ENCODE peak calls at places on chromosomes 13 and 19, in six cellular contexts. One of them, this sample, is unnamed.

GRCh38 chr13:91347996-91348905 is 764 bp downstream of the MIR17HG start:
- DNase-seq in GM23248: peak
- DNase-seq in HCT116: no peak
- DNase-seq in GM23338: no peak
- DNase-seq in PC-3: no peak
- DNase-seq in hepatocyte: peak
- DNase-seq in this sample: peak

GRCh38 chr13:76620036-76620435 is 266.2 kb downstream of the KCTD12 start:
- DNase-seq in HCT116: no peak
- DNase-seq in hepatocyte: no peak
- DNase-seq in PC-3: no peak
- DNase-seq in GM23338: no peak
- DNase-seq in GM23248: no peak
- DNase-seq in this sample: no peak

GRCh38 chr13:83019986-83020385 is 862.3 kb downstream of the SLITRK1 start:
- DNase-seq in GM23338: no peak
- DNase-seq in PC-3: no peak
- DNase-seq in GM23248: no peak
- DNase-seq in HCT116: no peak
- DNase-seq in hepatocyte: no peak
- DNase-seq in this sample: no peak

GRCh38 chr13:29522044-29522685 is 73.3 kb downstream of the SLC7A1 start:
- DNase-seq in GM23338: no peak
- DNase-seq in hepatocyte: peak
- DNase-seq in GM23248: peak
- DNase-seq in HCT116: no peak
- DNase-seq in PC-3: no peak
- DNase-seq in this sample: no peak

GRCh38 chr13:23986619-23987018 is 89.3 kb upstream of the C1QTNF9B start:
- DNase-seq in HCT116: no peak
- DNase-seq in GM23338: no peak
- DNase-seq in hepatocyte: no peak
- DNase-seq in GM23248: peak
- DNase-seq in PC-3: no peak
- DNase-seq in this sample: no peak

GRCh38 chr13:39253774-39254173 is 215.5 kb downstream of the NHLRC3 start:
- DNase-seq in PC-3: no peak
- DNase-seq in HCT116: no peak
- DNase-seq in GM23338: no peak
- DNase-seq in hepatocyte: no peak
- DNase-seq in GM23248: peak
- DNase-seq in this sample: no peak

GRCh38 chr19:5271145-5271544 is 69.5 kb downstream of the PTPRS start:
- DNase-seq in GM23248: peak
- DNase-seq in GM23338: peak
- DNase-seq in PC-3: peak
- DNase-seq in HCT116: no peak
- DNase-seq in hepatocyte: no peak
- DNase-seq in this sample: no peak

GRCh38 chr13:72911988-72912387 is 130.1 kb downstream of the PIBF1 start:
- DNase-seq in HCT116: no peak
- DNase-seq in hepatocyte: no peak
- DNase-seq in GM23248: no peak
- DNase-seq in GM23338: no peak
- DNase-seq in PC-3: no peak
- DNase-seq in this sample: no peak

GRCh38 chr19:40416918-40417713 is 3.9 kb upstream of the PRX start:
- DNase-seq in GM23338: no peak
- DNase-seq in GM23248: peak
- DNase-seq in hepatocyte: no peak
- DNase-seq in HCT116: no peak
- DNase-seq in PC-3: peak
- DNase-seq in this sample: no peak

GRCh38 chr19:17468302-17469091 is 1.8 kb upstream of the SLC27A1 start:
- DNase-seq in GM23248: peak
- DNase-seq in HCT116: no peak
- DNase-seq in PC-3: no peak
- DNase-seq in GM23338: peak
- DNase-seq in hepatocyte: no peak
- DNase-seq in this sample: peak

GRCh38 chr13:113123226-113124150 is 889 bp downstream of the F10 start:
- DNase-seq in PC-3: no peak
- DNase-seq in GM23248: peak
- DNase-seq in HCT116: no peak
- DNase-seq in hepatocyte: no peak
- DNase-seq in GM23338: peak
- DNase-seq in this sample: no peak

GRCh38 chr13:57314897-57315520 is 148.0 kb downstream of the PRR20E start:
- DNase-seq in GM23338: peak
- DNase-seq in HCT116: no peak
- DNase-seq in GM23248: no peak
- DNase-seq in PC-3: peak
- DNase-seq in hepatocyte: no peak
- DNase-seq in this sample: peak

GRCh38 chr13:64074989-64075474 is 2659.4 kb upstream of the PCDH20 start:
- DNase-seq in hepatocyte: no peak
- DNase-seq in PC-3: no peak
- DNase-seq in GM23248: no peak
- DNase-seq in GM23338: no peak
- DNase-seq in HCT116: no peak
- DNase-seq in this sample: no peak

GRCh38 chr19:48400018-48400742 is 6.7 kb downstream of the GRIN2D start:
- DNase-seq in GM23248: peak
- DNase-seq in GM23338: peak
- DNase-seq in hepatocyte: peak
- DNase-seq in PC-3: peak
- DNase-seq in HCT116: peak
- DNase-seq in this sample: peak

GRCh38 chr19:16041571-16042386 is 34.5 kb upstream of the TPM4 start:
- DNase-seq in hepatocyte: peak
- DNase-seq in HCT116: peak
- DNase-seq in GM23248: peak
- DNase-seq in GM23338: peak
- DNase-seq in PC-3: peak
- DNase-seq in this sample: peak

GRCh38 chr13:65746522-65746921 is 1483.6 kb downstream of the PCDH9 start:
- DNase-seq in PC-3: no peak
- DNase-seq in GM23338: no peak
- DNase-seq in hepatocyte: no peak
- DNase-seq in GM23248: no peak
- DNase-seq in HCT116: no peak
- DNase-seq in this sample: no peak

GRCh38 chr19:7083076-7083956 is 13.8 kb downstream of the ZNF557 start:
- DNase-seq in GM23338: peak
- DNase-seq in GM23248: peak
- DNase-seq in hepatocyte: no peak
- DNase-seq in HCT116: no peak
- DNase-seq in PC-3: peak
- DNase-seq in this sample: no peak

GRCh38 chr13:77378662-77379061 is 51.8 kb upstream of the MYCBP2 start:
- DNase-seq in GM23338: no peak
- DNase-seq in hepatocyte: no peak
- DNase-seq in HCT116: no peak
- DNase-seq in GM23248: no peak
- DNase-seq in PC-3: no peak
- DNase-seq in this sample: no peak

GRCh38 chr13:39263033-39263432 is 224.8 kb downstream of the NHLRC3 start:
- DNase-seq in PC-3: peak
- DNase-seq in GM23338: peak
- DNase-seq in GM23248: peak
- DNase-seq in hepatocyte: peak
- DNase-seq in HCT116: peak
- DNase-seq in this sample: peak

GRCh38 chr13:88000787-88001186 is 329.6 kb downstream of the SLITRK5 start:
- DNase-seq in hepatocyte: no peak
- DNase-seq in HCT116: no peak
- DNase-seq in GM23248: no peak
- DNase-seq in PC-3: no peak
- DNase-seq in GM23338: no peak
- DNase-seq in this sample: peak

GRCh38 chr13:69274231-69274630 is 833.4 kb upstream of the ATXN8OS start:
- DNase-seq in HCT116: no peak
- DNase-seq in PC-3: peak
- DNase-seq in GM23248: no peak
- DNase-seq in hepatocyte: peak
- DNase-seq in GM23338: no peak
- DNase-seq in this sample: no peak

GRCh38 chr13:70310720-70311119 is 202.5 kb upstream of the KLHL1 start:
- DNase-seq in GM23248: no peak
- DNase-seq in PC-3: peak
- DNase-seq in GM23338: peak
- DNase-seq in hepatocyte: peak
- DNase-seq in HCT116: peak
- DNase-seq in this sample: peak

DNA sequence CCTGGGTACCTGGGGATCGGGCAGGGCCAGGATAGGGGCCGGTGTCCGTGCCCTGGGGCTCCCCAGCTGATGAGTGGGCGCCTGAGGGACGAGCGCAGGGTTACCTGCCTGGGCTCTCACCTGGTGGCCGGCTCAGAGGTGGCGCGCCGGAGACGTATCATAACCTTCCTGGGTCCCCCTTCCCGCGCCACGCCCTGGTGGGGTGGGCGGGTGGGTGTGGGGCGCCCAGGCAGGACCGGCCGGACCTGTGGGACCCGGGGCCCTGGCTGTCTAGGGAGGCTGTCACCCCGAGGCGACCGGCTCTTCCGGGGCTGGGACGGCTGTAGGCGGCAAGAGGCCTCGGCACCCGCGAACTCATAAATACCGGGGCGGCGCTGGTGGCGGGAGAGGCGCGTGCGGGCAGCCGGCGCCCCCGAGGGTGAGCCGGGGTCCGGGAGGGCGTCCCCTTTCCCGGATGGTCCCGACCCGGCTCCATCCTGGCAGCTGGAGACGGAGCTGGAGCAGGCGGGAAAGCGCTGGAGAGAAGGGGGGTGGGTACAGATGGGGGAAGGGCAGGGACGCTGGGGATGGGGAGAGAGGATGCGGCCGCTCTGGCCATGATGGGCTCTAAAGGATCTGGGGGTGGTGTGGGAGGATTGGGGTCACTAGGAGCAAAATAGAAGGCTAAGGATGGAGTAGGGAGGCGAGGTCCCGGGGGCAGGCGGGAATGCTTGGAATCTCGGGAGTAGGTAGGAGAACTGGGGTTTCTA is at the start of gene ACP7:
- DNase-seq in hepatocyte: peak
- DNase-seq in GM23338: peak
- DNase-seq in PC-3: peak
- DNase-seq in GM23248: peak
- DNase-seq in HCT116: no peak
- DNase-seq in this sample: peak
- TF ChIP-seq EZH2 in hepatocyte: no peak
- TF ChIP-seq EZH2 in GM23338: no peak
- TF ChIP-seq EZH2 in PC-3: no peak
- TF ChIP-seq EZH2 in GM23248: no peak
- TF ChIP-seq EZH2 in HCT116: no peak
- TF ChIP-seq EZH2 in this sample: peak

GRCh38 chr19:1312732-1313694 is 27.3 kb downstream of the EFNA2 start:
- DNase-seq in GM23338: no peak
- DNase-seq in HCT116: peak
- DNase-seq in PC-3: peak
- DNase-seq in GM23248: peak
- DNase-seq in hepatocyte: peak
- DNase-seq in this sample: peak
- TF ChIP-seq EZH2phosphoT487 in GM23338: no peak
- TF ChIP-seq EZH2phosphoT487 in HCT116: no peak
- TF ChIP-seq EZH2phosphoT487 in PC-3: no peak
- TF ChIP-seq EZH2phosphoT487 in GM23248: no peak
- TF ChIP-seq EZH2phosphoT487 in hepatocyte: no peak
- TF ChIP-seq EZH2phosphoT487 in this sample: no peak

DNA sequence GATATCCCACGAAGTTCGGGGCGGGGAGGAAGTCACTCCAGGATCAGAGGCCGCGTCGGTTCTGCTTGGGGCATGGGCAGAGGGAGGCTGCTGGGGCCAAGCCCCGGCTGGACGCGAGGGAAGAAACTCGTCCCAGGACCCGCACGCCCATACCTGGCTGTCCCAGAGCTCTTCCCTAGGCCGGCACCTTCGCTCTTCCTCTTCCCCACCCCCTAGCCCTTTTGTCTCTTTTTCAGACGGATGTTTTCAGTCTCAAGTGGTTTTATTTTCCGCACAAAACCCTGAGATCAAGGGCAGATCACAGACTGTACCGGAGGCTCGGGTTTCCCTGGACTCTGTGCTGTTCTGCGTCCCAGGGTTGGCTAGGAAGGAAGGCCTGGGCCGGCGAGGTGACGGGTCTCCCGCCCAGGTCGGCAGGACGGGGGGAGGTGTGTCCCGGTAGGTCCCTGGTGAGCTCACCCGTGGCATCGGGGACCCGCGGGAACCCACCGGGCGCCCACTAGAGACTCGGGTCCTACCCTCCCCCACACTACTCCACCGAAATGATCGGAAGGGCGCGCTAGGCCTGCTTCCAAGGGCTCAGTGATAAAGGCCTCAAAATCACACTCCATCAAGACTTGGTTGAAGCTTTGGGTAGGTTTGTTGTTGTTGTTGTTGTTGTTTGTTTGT is 7.9 kb downstream of the ZIC2 start:
- DNase-seq in GM23338: peak
- DNase-seq in HCT116: no peak
- DNase-seq in PC-3: no peak
- DNase-seq in GM23248: no peak
- DNase-seq in hepatocyte: no peak
- DNase-seq in this sample: peak
- TF ChIP-seq EZH2 in GM23338: no peak
- TF ChIP-seq EZH2 in HCT116: no peak
- TF ChIP-seq EZH2 in PC-3: no peak
- TF ChIP-seq EZH2 in GM23248: no peak
- TF ChIP-seq EZH2 in hepatocyte: peak
- TF ChIP-seq EZH2 in this sample: peak

GRCh38 chr13:59658027-59658735 is 505.5 kb downstream of the DIAPH3 start:
- DNase-seq in hepatocyte: no peak
- DNase-seq in PC-3: no peak
- DNase-seq in GM23248: no peak
- DNase-seq in GM23338: no peak
- DNase-seq in HCT116: no peak
- DNase-seq in this sample: peak
- TF ChIP-seq EZH2phosphoT487 in hepatocyte: no peak
- TF ChIP-seq EZH2phosphoT487 in PC-3: no peak
- TF ChIP-seq EZH2phosphoT487 in GM23248: no peak
- TF ChIP-seq EZH2phosphoT487 in GM23338: no peak
- TF ChIP-seq EZH2phosphoT487 in HCT116: no peak
- TF ChIP-seq EZH2phosphoT487 in this sample: no peak

This sample was measured in neural progenitor cell.